ENCODE peak calls at places on chromosomes 1 and 21, in four cellular contexts. K is K562, N is HepG2, B is A549. Q is an unnamed sample.

GRCh38 chr1:98700228-98700627 is 38.7 kb downstream of the SNX7 start:
- DNase-seq in K (no peak), N (no peak), B (no peak), Q (no peak)

GRCh38 chr1:186765446-186765845 is 63.3 kb upstream of the PLA2G4A start:
- DNase-seq in K (no peak), N (no peak), B (no peak), Q (no peak)

GRCh38 chr1:41024953-41025352 is 3.4 kb upstream of the SLFNL1 start:
- DNase-seq in K (no peak), N (no peak), B (no peak), Q (no peak)

GRCh38 chr1:197915797-197916686 is 1.1 kb upstream of the LHX9 start:
- DNase-seq in K (peak; percentile 50), N (peak; percentile 67), B (peak; percentile 85), Q (peak; percentile 90)

GRCh38 chr1:112956503-112957132 is 622 bp upstream of the SLC16A1 start:
- DNase-seq in K (no peak), N (peak; percentile 25), B (no peak), Q (no peak)

GRCh38 chr21:43864806-43865470 is at the start of gene AGPAT3:
- DNase-seq in K (peak; percentile 56), N (no peak), B (no peak), Q (no peak)

GRCh38 chr1:181100015-181100905 is 11.8 kb downstream of the IER5 start:
- DNase-seq in K (no peak), N (peak; percentile 28), B (no peak), Q (no peak)

GRCh38 chr1:19750101-19750881 is 49.4 kb downstream of the TMCO4 start:
- DNase-seq in K (no peak), N (no peak), B (no peak), Q (no peak)

GRCh38 chr1:58162952-58163550 is 383.5 kb downstream of the OMA1 start:
- DNase-seq in K (peak; percentile 61), N (peak; percentile 57), B (peak; percentile 5), Q (peak; percentile 70)

GRCh38 chr1:220682901-220683576 is 7.1 kb upstream of the C1orf115 start:
- DNase-seq in K (no peak), N (no peak), B (no peak), Q (no peak)

GRCh38 chr1:203176273-203176672 is 647 bp upstream of the MYBPH start:
- DNase-seq in K (no peak), N (no peak), B (no peak), Q (no peak)

GRCh38 chr21:45149021-45149420 is 74.6 kb downstream of the ADARB1 start:
- DNase-seq in K (no peak), N (no peak), B (no peak), Q (no peak)

GRCh38 chr1:145736191-145736590 is 16.9 kb downstream of the CD160 start:
- DNase-seq in K (no peak), N (no peak), B (no peak), Q (no peak)

GRCh38 chr1:14443164-14443787 is 155.2 kb upstream of the KAZN start:
- DNase-seq in K (peak; percentile 95), N (no peak), B (no peak), Q (no peak)

GRCh38 chr1:32219022-32219421 is 3.1 kb downstream of the TMEM234 start:
- DNase-seq in K (no peak), N (no peak), B (no peak), Q (no peak)

GRCh38 chr1:226420328-226420727 is 12.4 kb upstream of the PARP1 start:
- DNase-seq in K (no peak), N (no peak), B (no peak), Q (no peak)

DNA sequence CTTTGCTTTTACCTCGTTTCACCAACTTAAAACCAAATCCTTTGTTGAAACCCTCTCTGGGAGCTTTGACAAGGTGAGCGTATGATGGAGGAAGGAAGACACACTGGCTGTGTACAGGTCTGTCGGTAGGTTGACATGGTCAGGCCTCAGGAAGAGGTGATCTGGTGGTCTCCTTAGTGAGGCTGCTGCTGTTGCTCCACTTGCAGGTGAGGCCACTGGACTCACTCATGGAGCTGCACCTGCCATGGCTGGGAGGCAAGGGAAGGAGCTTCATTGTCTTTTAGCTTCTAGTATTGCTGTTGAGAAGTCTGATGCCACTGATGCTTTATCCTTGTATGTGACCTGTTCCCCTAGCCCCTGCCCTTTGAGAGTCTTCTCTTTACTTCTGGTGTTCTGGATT is 35.7 kb downstream of the TENT5C start:
- DNase-seq in K (no peak), N (no peak), B (no peak), Q (no peak)
- TF ChIP-seq HMGXB4 in K (no peak), N (no peak), B (no peak), Q (no peak)

GRCh38 chr1:74714429-74715362 is 18.2 kb downstream of the CRYZ start:
- DNase-seq in K (no peak), N (no peak), B (no peak), Q (no peak)
- TF ChIP-seq CTCF in K (no peak), N (no peak), B (no peak), Q (no peak)

GRCh38 chr1:164779376-164779775 is 220.4 kb downstream of the PBX1 start:
- DNase-seq in K (no peak), N (no peak), B (no peak), Q (no peak)
- TF ChIP-seq HMGXB4 in K (no peak), N (no peak), B (no peak), Q (no peak)

GRCh38 chr1:169161512-169162194 is 55.2 kb downstream of the ATP1B1 start:
- DNase-seq in K (peak; percentile 11), N (peak; percentile 27), B (no peak), Q (no peak)
- TF ChIP-seq CTCF in K (no peak), N (peak; percentile 38), B (no peak), Q (no peak)

GRCh38 chr1:39979654-39980053 is 24.7 kb downstream of the MFSD2A start:
- DNase-seq in K (no peak), N (no peak), B (no peak), Q (peak; percentile 23)
- TF ChIP-seq HMGXB4 in K (no peak), N (no peak), B (no peak), Q (no peak)

GRCh38 chr21:15552914-15553491 is 176.8 kb upstream of the USP25 start:
- DNase-seq in K (no peak), N (peak; percentile 35), B (peak; percentile 1), Q (no peak)
- TF ChIP-seq CTCF in K (no peak), N (peak; percentile 54), B (peak; percentile 41), Q (peak; percentile 15)

GRCh38 chr1:92511541-92511940 is 24.8 kb upstream of the GFI1 start:
- DNase-seq in K (no peak), N (no peak), B (no peak), Q (no peak)
- TF ChIP-seq HMGXB4 in K (no peak), N (no peak), B (no peak), Q (no peak)

DNA sequence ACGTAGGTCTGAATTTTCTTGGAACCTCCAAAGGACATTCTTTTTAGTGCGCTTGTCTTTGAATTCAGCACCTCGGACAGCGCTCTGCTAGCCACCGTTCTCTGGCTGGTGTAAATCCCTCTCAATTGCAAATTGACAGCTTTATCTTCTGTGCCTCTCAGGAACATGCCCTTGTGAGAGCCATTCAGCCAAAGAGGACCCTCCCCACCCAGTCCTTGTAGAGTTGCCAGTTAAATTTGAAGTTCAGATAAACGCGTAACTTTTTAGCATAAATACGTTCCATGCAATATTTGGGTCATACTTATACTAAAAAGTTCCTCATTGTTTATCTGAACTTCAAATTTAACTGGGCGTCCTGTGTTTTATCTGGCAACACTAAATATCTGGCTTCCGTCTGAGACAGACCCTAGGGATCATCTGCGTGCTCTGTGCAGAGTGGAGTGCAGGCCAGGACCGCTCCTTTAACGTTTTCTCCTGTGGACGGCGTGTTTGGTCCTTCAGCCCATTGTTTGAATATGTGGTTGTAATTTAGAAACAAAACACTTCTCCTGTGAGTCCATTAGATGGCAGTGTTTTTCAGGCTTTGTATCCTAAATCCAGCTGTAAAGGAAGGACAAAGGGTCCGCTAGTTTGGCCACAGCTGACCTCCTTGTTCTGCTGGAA is 7.0 kb downstream of the KCNAB2 start:
- DNase-seq in K (peak; percentile 83), N (peak; percentile 43), B (peak; percentile 81), Q (peak; percentile 82)
- TF ChIP-seq CTCF in K (peak; percentile 72), N (peak; percentile 74), B (peak; percentile 57), Q (peak; percentile 40)

GRCh38 chr1:201702936-201703335 is 126.0 kb upstream of the IPO9 start:
- DNase-seq in K (peak; percentile 48), N (no peak), B (no peak), Q (peak; percentile 69)
- TF ChIP-seq HMGXB4 in K (no peak), N (no peak), B (no peak), Q (no peak)

Q was measured in WTC11.